ENCODE peak calls at places on chromosomes 13 and 19, in seven cellular contexts. One of them, this sample, is unnamed.

GRCh38 chr13:27133889-27134288 is 37.7 kb downstream of the USP12 start:
- DNase-seq in HL-60: no peak
- DNase-seq in neural progenitor cell: no peak
- DNase-seq in breast epithelium: no peak
- DNase-seq in GM12865: no peak
- DNase-seq in RWPE1: no peak
- DNase-seq in brain microvascular endothelial cell: no peak
- DNase-seq in this sample: no peak

GRCh38 chr13:50924025-50924424 is 14.4 kb downstream of the RNASEH2B start:
- DNase-seq in HL-60: no peak
- DNase-seq in neural progenitor cell: no peak
- DNase-seq in breast epithelium: no peak
- DNase-seq in GM12865: no peak
- DNase-seq in RWPE1: no peak
- DNase-seq in brain microvascular endothelial cell: no peak
- DNase-seq in this sample: no peak

GRCh38 chr13:45464687-45465453 is at the start of gene COG3:
- DNase-seq in HL-60: peak
- DNase-seq in neural progenitor cell: peak
- DNase-seq in breast epithelium: peak
- DNase-seq in GM12865: peak
- DNase-seq in RWPE1: peak
- DNase-seq in brain microvascular endothelial cell: peak
- DNase-seq in this sample: peak

GRCh38 chr13:109332501-109333499 is 453.6 kb downstream of the IRS2 start:
- DNase-seq in HL-60: no peak
- DNase-seq in neural progenitor cell: no peak
- DNase-seq in breast epithelium: no peak
- DNase-seq in GM12865: no peak
- DNase-seq in RWPE1: no peak
- DNase-seq in brain microvascular endothelial cell: no peak
- DNase-seq in this sample: no peak

GRCh38 chr13:78382946-78383542 is 220.3 kb downstream of the POU4F1 start:
- DNase-seq in HL-60: peak
- DNase-seq in neural progenitor cell: no peak
- DNase-seq in breast epithelium: no peak
- DNase-seq in GM12865: no peak
- DNase-seq in RWPE1: no peak
- DNase-seq in brain microvascular endothelial cell: no peak
- DNase-seq in this sample: no peak

GRCh38 chr13:28340272-28340793 is 154.6 kb downstream of the FLT1 start:
- DNase-seq in HL-60: no peak
- DNase-seq in neural progenitor cell: no peak
- DNase-seq in breast epithelium: no peak
- DNase-seq in GM12865: no peak
- DNase-seq in RWPE1: no peak
- DNase-seq in brain microvascular endothelial cell: peak
- DNase-seq in this sample: peak

GRCh38 chr13:58247080-58247479 is 615.5 kb downstream of the PCDH17 start:
- DNase-seq in HL-60: no peak
- DNase-seq in neural progenitor cell: no peak
- DNase-seq in breast epithelium: no peak
- DNase-seq in GM12865: no peak
- DNase-seq in RWPE1: no peak
- DNase-seq in brain microvascular endothelial cell: no peak
- DNase-seq in this sample: no peak

GRCh38 chr19:1864480-1865171 is 1.2 kb upstream of the KLF16 start:
- DNase-seq in HL-60: peak
- DNase-seq in neural progenitor cell: peak
- DNase-seq in breast epithelium: peak
- DNase-seq in GM12865: peak
- DNase-seq in RWPE1: no peak
- DNase-seq in brain microvascular endothelial cell: no peak
- DNase-seq in this sample: peak

GRCh38 chr19:7999376-7999775 is 6.1 kb downstream of the ELAVL1 start:
- DNase-seq in HL-60: no peak
- DNase-seq in neural progenitor cell: no peak
- DNase-seq in breast epithelium: no peak
- DNase-seq in GM12865: no peak
- DNase-seq in RWPE1: no peak
- DNase-seq in brain microvascular endothelial cell: no peak
- DNase-seq in this sample: no peak

GRCh38 chr13:84702174-84702573 is 819.9 kb upstream of the SLITRK1 start:
- DNase-seq in HL-60: no peak
- DNase-seq in neural progenitor cell: no peak
- DNase-seq in breast epithelium: no peak
- DNase-seq in GM12865: no peak
- DNase-seq in RWPE1: no peak
- DNase-seq in brain microvascular endothelial cell: no peak
- DNase-seq in this sample: no peak
- TF ChIP-seq CTCF in HL-60: no peak
- TF ChIP-seq CTCF in neural progenitor cell: no peak
- TF ChIP-seq CTCF in breast epithelium: no peak
- TF ChIP-seq CTCF in GM12865: no peak
- TF ChIP-seq CTCF in RWPE1: no peak
- TF ChIP-seq CTCF in brain microvascular endothelial cell: no peak
- TF ChIP-seq CTCF in this sample: no peak

GRCh38 chr19:12289790-12290065 is 5.0 kb downstream of the ZNF44 start:
- DNase-seq in HL-60: no peak
- DNase-seq in neural progenitor cell: no peak
- DNase-seq in breast epithelium: no peak
- DNase-seq in GM12865: no peak
- DNase-seq in RWPE1: no peak
- DNase-seq in brain microvascular endothelial cell: no peak
- DNase-seq in this sample: no peak

GRCh38 chr19:12295191-12295590 is 508 bp upstream of the ZNF44 start:
- DNase-seq in HL-60: no peak
- DNase-seq in neural progenitor cell: no peak
- DNase-seq in breast epithelium: no peak
- DNase-seq in GM12865: no peak
- DNase-seq in RWPE1: no peak
- DNase-seq in brain microvascular endothelial cell: no peak
- DNase-seq in this sample: no peak

GRCh38 chr19:12293771-12294307 is 844 bp downstream of the ZNF44 start:
- DNase-seq in HL-60: peak
- DNase-seq in neural progenitor cell: peak
- DNase-seq in breast epithelium: peak
- DNase-seq in GM12865: peak
- DNase-seq in RWPE1: peak
- DNase-seq in brain microvascular endothelial cell: peak
- DNase-seq in this sample: peak

DNA sequence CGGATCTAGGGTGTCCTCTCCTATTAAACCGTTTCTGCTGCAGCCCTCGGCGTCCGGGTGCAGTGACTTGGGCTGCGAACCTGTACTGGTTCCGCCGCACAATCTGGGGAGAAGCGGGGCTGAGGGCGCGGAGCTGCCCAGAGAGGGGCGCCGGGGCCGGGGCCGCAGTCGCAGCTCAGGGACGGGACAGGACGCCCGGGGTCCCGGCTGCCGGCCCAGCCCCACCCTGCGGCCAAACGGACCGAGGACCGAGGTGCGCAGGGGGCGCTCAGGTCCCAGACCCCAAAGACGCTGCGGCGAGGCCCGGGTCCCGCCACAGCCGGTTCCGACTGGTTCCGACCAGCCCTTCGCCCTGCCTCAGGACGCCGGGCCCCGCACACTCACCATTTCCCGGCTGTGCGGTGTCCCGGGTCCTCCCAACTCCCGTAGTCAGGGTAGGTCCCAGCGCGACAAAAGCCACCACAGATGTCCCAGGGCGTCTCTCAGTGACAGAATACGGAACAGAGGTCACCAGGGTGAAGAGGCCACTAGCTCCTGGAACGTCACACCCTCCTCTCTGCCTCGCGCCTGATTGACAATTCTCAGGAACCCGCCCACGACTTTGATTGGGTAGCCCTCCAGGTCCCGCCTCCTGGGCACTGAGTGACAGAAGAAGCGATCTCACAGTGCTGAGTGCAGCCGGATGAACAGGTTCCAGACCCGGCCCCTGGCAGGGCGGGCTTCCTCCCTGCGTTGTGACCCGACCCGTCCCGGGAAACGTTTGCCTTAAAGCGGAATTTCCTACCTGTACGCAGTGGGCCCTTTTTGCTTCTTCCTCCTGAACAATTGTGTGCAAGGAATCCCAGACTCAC is at the start of gene ZNF44:
- DNase-seq in HL-60: peak
- DNase-seq in neural progenitor cell: peak
- DNase-seq in breast epithelium: peak
- DNase-seq in GM12865: peak
- DNase-seq in RWPE1: peak
- DNase-seq in brain microvascular endothelial cell: peak
- DNase-seq in this sample: peak
- TF ChIP-seq CTCF in HL-60: no peak
- TF ChIP-seq CTCF in neural progenitor cell: peak
- TF ChIP-seq CTCF in breast epithelium: peak
- TF ChIP-seq CTCF in GM12865: no peak
- TF ChIP-seq CTCF in RWPE1: no peak
- TF ChIP-seq CTCF in brain microvascular endothelial cell: no peak
- TF ChIP-seq CTCF in this sample: no peak

DNA sequence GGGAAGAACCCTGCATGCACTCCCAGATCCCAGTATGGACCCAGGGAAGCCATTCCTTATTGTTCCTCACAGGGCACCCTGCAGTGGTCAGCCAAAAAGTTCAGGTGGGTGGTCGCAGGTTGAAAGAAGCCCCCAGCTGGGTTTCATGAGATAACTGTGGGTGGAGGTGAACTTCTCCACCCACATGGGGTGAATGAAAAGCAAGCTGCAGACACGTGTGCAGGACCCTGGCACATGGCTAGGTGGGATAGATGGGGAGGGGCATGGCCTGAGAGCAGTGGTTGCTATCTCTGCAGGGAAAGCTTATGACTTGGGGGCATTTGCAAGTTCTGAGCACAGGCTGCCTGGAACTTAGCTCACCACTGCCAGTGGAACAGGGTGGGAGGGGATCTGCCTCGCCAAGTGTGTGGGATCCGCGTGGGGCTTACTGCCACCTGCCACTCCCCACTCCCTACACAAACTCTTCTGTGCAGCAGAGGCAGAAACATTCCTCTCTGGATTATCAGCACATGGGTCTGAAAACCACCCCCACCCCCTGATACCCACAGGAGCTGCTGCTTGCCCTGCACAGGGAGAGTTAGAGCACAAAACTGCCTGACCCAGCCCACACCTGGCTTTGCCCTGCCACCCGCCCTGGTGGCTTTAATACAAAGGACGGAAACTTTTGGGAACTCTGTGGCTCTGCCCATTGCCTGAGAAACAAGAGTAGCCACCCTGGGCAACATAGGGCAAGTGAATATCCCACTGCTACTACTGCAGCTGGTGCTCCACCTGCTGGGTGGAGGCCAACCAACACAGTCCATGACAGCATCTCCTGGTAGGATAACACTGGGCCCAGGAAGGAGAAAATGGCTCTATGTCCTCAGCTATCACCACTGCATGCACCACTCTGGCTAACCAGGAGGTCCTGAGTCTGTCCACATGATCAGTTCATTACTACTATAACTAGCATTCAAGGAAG is 24.4 kb downstream of the PLA2G4C start:
- DNase-seq in HL-60: no peak
- DNase-seq in neural progenitor cell: no peak
- DNase-seq in breast epithelium: peak
- DNase-seq in GM12865: no peak
- DNase-seq in RWPE1: no peak
- DNase-seq in brain microvascular endothelial cell: no peak
- DNase-seq in this sample: no peak
- TF ChIP-seq CTCF in HL-60: no peak
- TF ChIP-seq CTCF in neural progenitor cell: peak
- TF ChIP-seq CTCF in breast epithelium: no peak
- TF ChIP-seq CTCF in GM12865: no peak
- TF ChIP-seq CTCF in RWPE1: no peak
- TF ChIP-seq CTCF in brain microvascular endothelial cell: peak
- TF ChIP-seq CTCF in this sample: no peak

GRCh38 chr13:98419786-98420559 is 156.9 kb downstream of the STK24 start:
- DNase-seq in HL-60: no peak
- DNase-seq in neural progenitor cell: no peak
- DNase-seq in breast epithelium: no peak
- DNase-seq in GM12865: no peak
- DNase-seq in RWPE1: no peak
- DNase-seq in brain microvascular endothelial cell: no peak
- DNase-seq in this sample: no peak
- TF ChIP-seq CTCF in HL-60: no peak
- TF ChIP-seq CTCF in neural progenitor cell: no peak
- TF ChIP-seq CTCF in breast epithelium: no peak
- TF ChIP-seq CTCF in GM12865: no peak
- TF ChIP-seq CTCF in RWPE1: no peak
- TF ChIP-seq CTCF in brain microvascular endothelial cell: no peak
- TF ChIP-seq CTCF in this sample: no peak

GRCh38 chr13:37806666-37807065 is 62.9 kb downstream of the TRPC4 start:
- DNase-seq in HL-60: no peak
- DNase-seq in neural progenitor cell: no peak
- DNase-seq in breast epithelium: no peak
- DNase-seq in GM12865: no peak
- DNase-seq in RWPE1: no peak
- DNase-seq in brain microvascular endothelial cell: no peak
- DNase-seq in this sample: no peak
- TF ChIP-seq CTCF in HL-60: no peak
- TF ChIP-seq CTCF in neural progenitor cell: peak
- TF ChIP-seq CTCF in breast epithelium: no peak
- TF ChIP-seq CTCF in GM12865: no peak
- TF ChIP-seq CTCF in RWPE1: no peak
- TF ChIP-seq CTCF in brain microvascular endothelial cell: peak
- TF ChIP-seq CTCF in this sample: peak

This sample was measured in fibroblast of the aortic adventitia.